ENCODE peak calls at places on chromosomes 2 and 18, in seven cellular contexts. D is fibroblast of lung, U is chondrocyte, V is GM03348, E is endothelial cell, R is fibroblast of gingiva, K is astrocyte. O is an unnamed sample.

GRCh38 chr18:37254256-37254880 is 311.2 kb downstream of the CELF4 start:
- DNase-seq in K (no peak), R (no peak), U (no peak), V (no peak), D (no peak), E (no peak), O (peak; percentile 58)

GRCh38 chr2:239910851-239911629 is 114.1 kb downstream of the NDUFA10 start:
- DNase-seq in D (no peak), E (no peak), U (no peak), V (no peak), R (no peak), K (no peak), O (no peak)

GRCh38 chr18:47606526-47606925 is 323.9 kb downstream of the SMAD2 start:
- DNase-seq in D (no peak), V (no peak), E (no peak), K (no peak), U (no peak), R (no peak), O (no peak)

GRCh38 chr2:235106874-235107639 is 155.2 kb downstream of the SH3BP4 start:
- DNase-seq in V (peak; percentile 87), U (no peak), E (peak; percentile 65), D (peak; percentile 83), K (peak; percentile 44), R (peak; percentile 62), O (peak; percentile 62)

GRCh38 chr2:88254437-88255081 is 84.4 kb downstream of the THNSL2 start:
- DNase-seq in K (no peak), D (no peak), V (no peak), R (no peak), U (no peak), E (no peak), O (no peak)

GRCh38 chr2:219277703-219278654 is 1.2 kb upstream of the DNAJB2 start:
- DNase-seq in K (peak; percentile 60), U (peak; percentile 71), R (peak; percentile 70), D (peak; percentile 76), E (peak; percentile 79), V (peak; percentile 83), O (peak; percentile 80)

GRCh38 chr18:48021273-48021914 is 90.9 kb upstream of the SMAD2 start:
- DNase-seq in D (no peak), R (no peak), U (no peak), V (no peak), E (no peak), K (no peak), O (no peak)

GRCh38 chr18:26021061-26021754 is 69.2 kb downstream of the SS18 start:
- DNase-seq in V (no peak), E (no peak), K (no peak), D (no peak), U (no peak), R (no peak), O (no peak)

GRCh38 chr18:8116346-8117007 is 492.8 kb upstream of the RAB12 start:
- DNase-seq in V (peak; percentile 59), U (no peak), D (peak; percentile 59), K (peak; percentile 68), R (peak; percentile 53), E (no peak), O (no peak)

GRCh38 chr2:45232824-45233223 is 223.6 kb upstream of the SIX2 start:
- DNase-seq in U (no peak), E (no peak), R (no peak), K (no peak), V (no peak), D (no peak), O (no peak)

GRCh38 chr2:11264818-11265217 is 79.6 kb downstream of the ROCK2 start:
- DNase-seq in D (no peak), R (no peak), K (no peak), V (no peak), U (no peak), E (no peak), O (no peak)

GRCh38 chr18:7945882-7946281 is 378.8 kb downstream of the PTPRM start:
- DNase-seq in V (peak; percentile 83), K (peak; percentile 92), E (no peak), U (no peak), R (peak; percentile 85), D (peak; percentile 96), O (no peak)

GRCh38 chr2:112483047-112483473 is 1.1 kb downstream of the TTL start:
- DNase-seq in R (peak; percentile 59), K (peak; percentile 66), E (peak; percentile 17), U (no peak), V (peak; percentile 48), D (peak; percentile 60), O (peak; percentile 46)

GRCh38 chr2:64727843-64728463 is 74.2 kb upstream of the SERTAD2 start:
- DNase-seq in R (no peak), U (no peak), K (no peak), E (no peak), D (no peak), V (no peak), O (peak; percentile 22)

GRCh38 chr2:9268310-9269081 is 61.9 kb downstream of the ASAP2 start:
- DNase-seq in R (no peak), K (no peak), U (no peak), E (no peak), D (no peak), V (no peak), O (no peak)

GRCh38 chr2:241035818-241036396 is 37.5 kb downstream of the SNED1 start:
- DNase-seq in D (no peak), R (no peak), K (no peak), E (no peak), V (no peak), U (no peak), O (no peak)

GRCh38 chr2:3377279-3377611 is 373 bp downstream of the EIPR1 start:
- DNase-seq in D (peak; percentile 47), V (peak; percentile 71), E (no peak), K (peak; percentile 35), U (no peak), R (peak; percentile 17), O (peak; percentile 44)

GRCh38 chr2:238183846-238184245 is 19.6 kb downstream of the ILKAP start:
- DNase-seq in D (no peak), E (no peak), K (peak; percentile 70), R (no peak), V (no peak), U (no peak), O (no peak)

GRCh38 chr2:44168684-44169154 is at the start of gene PPM1B:
- DNase-seq in K (no peak), V (peak; percentile 99), D (no peak), U (peak; percentile 99), E (peak; percentile 98), R (no peak), O (no peak)

GRCh38 chr2:110731064-110731463 is 1.3 kb upstream of the ACOXL start:
- DNase-seq in K (no peak), V (no peak), E (no peak), U (no peak), D (no peak), R (no peak), O (no peak)

GRCh38 chr2:238093181-238094140 is 6.7 kb upstream of the ESPNL start:
- DNase-seq in D (no peak), R (no peak), E (no peak), K (no peak), V (no peak), U (no peak), O (peak; percentile 4)

GRCh38 chr18:35497006-35497333 is 790 bp downstream of the INO80C start:
- DNase-seq in D (peak; percentile 63), K (peak; percentile 59), U (no peak), E (no peak), V (peak; percentile 29), R (peak; percentile 46), O (no peak)

GRCh38 chr2:234451242-234451641 is 45.6 kb downstream of the ARL4C start:
- DNase-seq in E (no peak), D (no peak), U (no peak), V (no peak), R (no peak), K (peak; percentile 51), O (no peak)

GRCh38 chr2:121080013-121080772 is 204.8 kb downstream of the TFCP2L1 start:
- DNase-seq in D (peak; percentile 53), V (peak; percentile 80), R (peak; percentile 10), K (no peak), U (no peak), E (peak; percentile 87), O (peak; percentile 73)

GRCh38 chr2:231877533-231878456 is 48.4 kb downstream of the NPPC start:
- DNase-seq in U (no peak), K (peak; percentile 36), D (no peak), R (no peak), V (no peak), E (no peak), O (no peak)

GRCh38 chr2:231571810-231572209 is 20.9 kb upstream of the TEX44 start:
- DNase-seq in E (no peak), D (no peak), K (no peak), U (no peak), V (no peak), R (no peak), O (no peak)